ENCODE peak calls at places on chromosomes 2 and 18, in four cellular contexts. P is IMR-90, I is mesendoderm, R is H1. K is an unnamed sample.

GRCh38 chr2:15158117-15158516 is 403.0 kb downstream of the NBAS start:
- DNase-seq in P (no peak), I (peak; percentile 51), R (peak; percentile 57), K (peak; percentile 55)

GRCh38 chr18:24120676-24121075 is 18.2 kb upstream of the CABYR start:
- DNase-seq in P (no peak), I (no peak), R (no peak), K (no peak)

GRCh38 chr2:149733936-149734685 is 146.5 kb upstream of the MMADHC start:
- DNase-seq in P (peak; percentile 48), I (peak; percentile 63), R (no peak), K (no peak)

GRCh38 chr2:52934354-52934898 is 833.2 kb upstream of the CHAC2 start:
- DNase-seq in P (peak; percentile 91), I (no peak), R (no peak), K (no peak)

GRCh38 chr2:240403358-240404104 is 31.9 kb upstream of the GPC1 start:
- DNase-seq in P (no peak), I (no peak), R (peak; percentile 29), K (peak; percentile 12)

GRCh38 chr2:144835634-144836351 is 315.9 kb upstream of the ZEB2 start:
- DNase-seq in P (peak; percentile 24), I (peak; percentile 43), R (no peak), K (no peak)

GRCh38 chr18:56709463-56709862 is 58.3 kb downstream of the WDR7 start:
- DNase-seq in P (peak; percentile 90), I (peak; percentile 79), R (no peak), K (no peak)

GRCh38 chr2:31319391-31320175 is 85.6 kb downstream of the EHD3 start:
- DNase-seq in P (peak; percentile 85), I (no peak), R (no peak), K (no peak)

GRCh38 chr18:46002934-46003333 is 35.8 kb upstream of the EPG5 start:
- DNase-seq in P (no peak), I (no peak), R (no peak), K (no peak)

GRCh38 chr2:160157861-160158813 is 41.9 kb downstream of the ITGB6 start:
- DNase-seq in P (peak; percentile 37), I (peak; percentile 85), R (no peak), K (no peak)

GRCh38 chr2:43174368-43175186 is 51.8 kb downstream of the ZFP36L2 start:
- DNase-seq in P (no peak), I (no peak), R (no peak), K (no peak)

GRCh38 chr2:46649004-46649403 is 169.6 kb downstream of the TMEM247 start:
- DNase-seq in P (no peak), I (no peak), R (no peak), K (no peak)

GRCh38 chr2:232523682-232524597 is 2.0 kb upstream of the CHRND start:
- DNase-seq in P (peak; percentile 5), I (peak; percentile 88), R (peak; percentile 90), K (peak; percentile 88)

GRCh38 chr2:175847128-175847527 is 154.9 kb downstream of the LNPK start:
- DNase-seq in P (no peak), I (no peak), R (no peak), K (no peak)

GRCh38 chr18:67600181-67600631 is 83.7 kb upstream of the DSEL start:
- DNase-seq in P (peak; percentile 91), I (peak; percentile 45), R (no peak), K (no peak)

GRCh38 chr18:59848002-59848401 is 51.8 kb upstream of the PMAIP1 start:
- DNase-seq in P (no peak), I (no peak), R (no peak), K (no peak)

GRCh38 chr18:24544141-24544498 is 83.7 kb downstream of the HRH4 start:
- DNase-seq in P (peak; percentile 40), I (peak; percentile 43), R (no peak), K (no peak)

GRCh38 chr2:111919362-111919761 is 21.0 kb downstream of the MERTK start:
- DNase-seq in P (no peak), I (peak; percentile 58), R (no peak), K (no peak)

GRCh38 chr2:5148392-5149085 is 543.6 kb upstream of the SOX11 start:
- DNase-seq in P (no peak), I (no peak), R (no peak), K (no peak)

GRCh38 chr2:182559623-182560022 is 132.8 kb upstream of the PDE1A start:
- DNase-seq in P (peak; percentile 76), I (no peak), R (no peak), K (no peak)

GRCh38 chr2:238126775-238127164 is 11.7 kb upstream of the KLHL30 start:
- DNase-seq in P (no peak), I (no peak), R (no peak), K (no peak)

GRCh38 chr2:113080134-113080533 is 12.4 kb downstream of the IL1F10 start:
- DNase-seq in P (no peak), I (peak; percentile 66), R (peak; percentile 89), K (peak; percentile 61)

GRCh38 chr2:227617316-227618250 is at the start of gene SCYGR4:
- DNase-seq in P (no peak), I (no peak), R (no peak), K (no peak)

GRCh38 chr2:238379096-238379810 is 47.5 kb upstream of the ASB1 start:
- DNase-seq in P (peak; percentile 77), I (no peak), R (no peak), K (no peak)

GRCh38 chr2:241314933-241315182 is 614 bp downstream of the HDLBP start:
- DNase-seq in P (no peak), I (no peak), R (no peak), K (no peak)

GRCh38 chr2:213416832-213417231 is 132.6 kb downstream of the SPAG16 start:
- DNase-seq in P (no peak), I (peak; percentile 8), R (no peak), K (no peak)

GRCh38 chr2:71564361-71564760 is 111.0 kb downstream of the DYSF start:
- DNase-seq in P (no peak), I (no peak), R (no peak), K (no peak)

GRCh38 chr2:97992836-97993825 is 2.6 kb downstream of the TMEM131 start:
- DNase-seq in P (peak; percentile 15), I (no peak), R (no peak), K (no peak)

GRCh38 chr18:31399336-31400032 is 22.9 kb downstream of the DSG4 start:
- DNase-seq in P (no peak), I (no peak), R (no peak), K (no peak)

GRCh38 chr2:161048317-161048716 is 111.9 kb upstream of the TANK start:
- DNase-seq in P (no peak), I (no peak), R (no peak), K (no peak)

GRCh38 chr2:224055101-224055500 is 16.0 kb upstream of the SERPINE2 start:
- DNase-seq in P (peak; percentile 30), I (no peak), R (no peak), K (no peak)

GRCh38 chr2:85134255-85135065 is 1.3 kb downstream of the TCF7L1 start:
- DNase-seq in P (peak; percentile 54), I (peak; percentile 80), R (peak; percentile 74), K (peak; percentile 63)

GRCh38 chr2:239601201-239601851 is 200.5 kb upstream of the HDAC4 start:
- DNase-seq in P (no peak), I (no peak), R (peak; percentile 57), K (peak; percentile 35)

GRCh38 chr2:127984551-127984950 is 43.3 kb downstream of the SAP130 start:
- DNase-seq in P (peak; percentile 60), I (no peak), R (no peak), K (no peak)

GRCh38 chr2:127985735-127986134 is 42.1 kb downstream of the SAP130 start:
- DNase-seq in P (no peak), I (no peak), R (no peak), K (no peak)

GRCh38 chr2:127985026-127985734 is 42.7 kb downstream of the SAP130 start:
- DNase-seq in P (peak; percentile 17), I (no peak), R (no peak), K (no peak)

GRCh38 chr2:127991742-127992141 is 36.1 kb downstream of the SAP130 start:
- DNase-seq in P (no peak), I (no peak), R (no peak), K (no peak)

DNA sequence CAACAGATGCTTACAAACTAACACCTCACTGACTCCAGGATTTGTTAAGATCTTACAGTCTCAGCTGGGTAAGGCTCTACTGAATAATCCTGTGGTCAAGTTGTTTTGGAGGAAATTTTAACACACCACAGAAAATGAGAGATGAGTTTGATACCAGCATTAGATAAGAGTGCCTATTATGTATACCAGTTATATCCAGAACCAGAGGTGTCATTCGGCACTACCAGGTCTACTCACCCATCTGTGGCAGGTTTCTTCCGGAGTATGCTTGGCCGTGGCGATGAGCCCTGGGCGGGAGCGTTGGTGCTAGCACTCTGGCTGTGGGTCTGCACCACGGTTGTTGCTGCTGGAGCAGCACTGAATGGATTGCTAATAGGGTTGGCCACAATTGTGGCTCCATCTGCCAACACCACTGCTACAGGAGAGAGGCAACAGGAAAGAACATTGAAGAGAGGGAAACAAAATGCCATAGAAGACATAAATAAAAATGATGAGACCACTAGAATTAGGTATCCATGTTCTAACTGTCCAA is 41.2 kb downstream of the SAP130 start:
- DNase-seq in P (no peak), I (no peak), R (no peak), K (no peak)
- H4K5ac ChIP-seq in P (no peak overlapping the region), I (no peak overlapping the region), R (no peak overlapping the region), K (no peak overlapping the region)

GRCh38 chr2:88188741-88189140 is 18.6 kb downstream of the THNSL2 start:
- DNase-seq in P (no peak), I (no peak), R (no peak), K (no peak)

GRCh38 chr2:88190808-88191721 is 20.9 kb downstream of the THNSL2 start:
- DNase-seq in P (peak; percentile 23), I (peak; percentile 82), R (peak; percentile 83), K (peak; percentile 82)

GRCh38 chr2:88195247-88195646 is 25.1 kb downstream of the THNSL2 start:
- DNase-seq in P (no peak), I (no peak), R (no peak), K (no peak)

GRCh38 chr2:88191722-88192042 is 21.5 kb downstream of the THNSL2 start:
- DNase-seq in P (no peak), I (no peak), R (no peak), K (no peak)

GRCh38 chr2:88192613-88193012 is 22.5 kb downstream of the THNSL2 start:
- DNase-seq in P (no peak), I (no peak), R (no peak), K (no peak)
- H4K5ac ChIP-seq in P (no peak overlapping the region), I (no peak overlapping the region), R (no peak overlapping the region), K (no peak overlapping the region)

DNA sequence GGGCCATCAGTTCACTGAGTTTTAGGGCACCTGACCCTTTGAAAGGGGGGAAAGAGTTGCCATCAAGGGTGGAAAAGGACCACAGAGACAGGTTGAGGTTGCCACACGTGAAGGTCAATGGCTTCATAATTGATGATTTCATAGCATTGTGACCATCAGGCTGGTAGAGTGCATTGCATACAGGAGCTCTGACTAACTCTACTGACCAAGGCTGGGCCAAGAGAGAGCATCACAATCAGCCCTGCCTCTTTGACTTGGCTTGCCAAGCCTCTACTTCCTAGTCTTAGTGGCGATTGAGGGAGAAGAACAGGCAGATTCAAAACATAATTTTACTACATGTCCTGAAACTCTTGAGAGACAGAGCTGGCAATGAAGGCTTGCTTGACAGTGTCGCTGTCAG is 5.8 kb upstream of the TNP1 start:
- DNase-seq in P (no peak), I (no peak), R (no peak), K (no peak)
- H4K5ac ChIP-seq in P (no peak overlapping the region), I (no peak overlapping the region), R (no peak overlapping the region), K (no peak overlapping the region)

GRCh38 chr2:38835015-38835601 is 40.6 kb downstream of the DHX57 start:
- DNase-seq in P (peak; percentile 28), I (peak; percentile 48), R (no peak), K (no peak)

GRCh38 chr2:38836801-38837200 is 38.9 kb downstream of the DHX57 start:
- DNase-seq in P (peak; percentile 10), I (no peak), R (no peak), K (no peak)

GRCh38 chr2:38830546-38831159 is 45.1 kb downstream of the DHX57 start:
- DNase-seq in P (no peak), I (no peak), R (no peak), K (no peak)

GRCh38 chr2:38835990-38836389 is 39.7 kb downstream of the DHX57 start:
- DNase-seq in P (no peak), I (no peak), R (no peak), K (no peak)
- H4K5ac ChIP-seq in P (no peak overlapping the region), I (no peak overlapping the region), R (no peak overlapping the region), K (no peak overlapping the region)

K was measured in H9.